ENCODE peak calls at places on chromosomes 2 and 18, in ten cellular contexts. U, C, W, Q, I, F, X, Y, K and B are unnamed samples.
A peak's percentile ranks its signal among the peaks of the same experiment; 100 is the strongest.

GRCh38 chr2:23418490-23418911 is 33.5 kb downstream of the KLHL29 start:
- DNase-seq in U (peak; percentile 10), C (peak; percentile 89), W (no peak), Q (no peak), I (no peak), F (no peak), X (peak; percentile 76), Y (no peak), K (peak; percentile 69), B (no peak)

GRCh38 chr2:8103085-8103708 is 578.7 kb upstream of the ID2 start:
- DNase-seq in U (no peak), C (peak; percentile 82), W (no peak), Q (no peak), I (no peak), F (no peak), X (no peak), Y (no peak), K (no peak), B (no peak)

GRCh38 chr2:26580151-26580550 is 61.0 kb downstream of the CIB4 start:
- DNase-seq in U (peak; percentile 21), C (no peak), W (no peak), Q (no peak), I (no peak), F (no peak), X (no peak), Y (no peak), K (no peak), B (no peak)

GRCh38 chr18:43278401-43278800 is 1.1 kb upstream of the SYT4 start:
- DNase-seq in U (no peak), C (no peak), W (no peak), Q (no peak), I (no peak), F (no peak), X (no peak), Y (no peak), K (no peak), B (no peak)

GRCh38 chr18:47184419-47185050 is 8.4 kb upstream of the IER3IP1 start:
- DNase-seq in U (no peak), C (peak; percentile 14), W (peak; percentile 55), Q (no peak), I (no peak), F (no peak), X (peak; percentile 58), Y (peak; percentile 70), K (peak; percentile 25), B (no peak)

GRCh38 chr2:70084973-70085710 is 2.1 kb upstream of the PCBP1 start:
- DNase-seq in U (peak; percentile 82), C (no peak), W (no peak), Q (peak; percentile 51), I (no peak), F (no peak), X (no peak), Y (peak; percentile 83), K (no peak), B (peak; percentile 75)

GRCh38 chr2:72676341-72677025 is 149.3 kb downstream of the EXOC6B start:
- DNase-seq in U (no peak), C (no peak), W (no peak), Q (no peak), I (no peak), F (no peak), X (no peak), Y (no peak), K (no peak), B (no peak)

GRCh38 chr2:134715932-134716643 is 2.7 kb downstream of the TMEM163 start:
- DNase-seq in U (no peak), C (no peak), W (no peak), Q (no peak), I (no peak), F (no peak), X (no peak), Y (no peak), K (no peak), B (no peak)

GRCh38 chr18:13369756-13370510 is 151.4 kb downstream of the LDLRAD4 start:
- DNase-seq in U (no peak), C (no peak), W (no peak), Q (no peak), I (no peak), F (no peak), X (no peak), Y (no peak), K (peak; percentile 17), B (no peak)

GRCh38 chr2:180663016-180663471 is 317.4 kb upstream of the UBE2E3 start:
- DNase-seq in U (no peak), C (peak; percentile 27), W (no peak), Q (no peak), I (no peak), F (no peak), X (peak; percentile 34), Y (no peak), K (no peak), B (no peak)

GRCh38 chr2:44949329-44950151 is 8.0 kb downstream of the SIX3 start:
- DNase-seq in U (no peak), C (peak; percentile 51), W (peak; percentile 28), Q (no peak), I (no peak), F (no peak), X (peak; percentile 52), Y (no peak), K (peak; percentile 39), B (no peak)

GRCh38 chr2:63066265-63066664 is 15.6 kb downstream of the OTX1 start:
- DNase-seq in U (no peak), C (no peak), W (no peak), Q (no peak), I (no peak), F (no peak), X (no peak), Y (no peak), K (no peak), B (no peak)

GRCh38 chr2:187499941-187500532 is 52.0 kb upstream of the CALCRL start:
- DNase-seq in U (peak; percentile 61), C (peak; percentile 74), W (no peak), Q (no peak), I (no peak), F (no peak), X (peak; percentile 74), Y (peak; percentile 50), K (peak; percentile 82), B (no peak)

GRCh38 chr2:100767810-100768806 is 51.8 kb upstream of the NPAS2 start:
- DNase-seq in U (no peak), C (no peak), W (no peak), Q (no peak), I (no peak), F (no peak), X (no peak), Y (no peak), K (no peak), B (no peak)

GRCh38 chr2:8607591-8607990 is 74.3 kb upstream of the ID2 start:
- DNase-seq in U (peak; percentile 33), C (no peak), W (no peak), Q (no peak), I (no peak), F (no peak), X (peak; percentile 21), Y (no peak), K (peak; percentile 70), B (no peak)

GRCh38 chr2:48527211-48527880 is 2.6 kb upstream of the STON1 start:
- DNase-seq in U (no peak), C (peak; percentile 68), W (no peak), Q (no peak), I (no peak), F (no peak), X (peak; percentile 72), Y (no peak), K (no peak), B (no peak)

DNA sequence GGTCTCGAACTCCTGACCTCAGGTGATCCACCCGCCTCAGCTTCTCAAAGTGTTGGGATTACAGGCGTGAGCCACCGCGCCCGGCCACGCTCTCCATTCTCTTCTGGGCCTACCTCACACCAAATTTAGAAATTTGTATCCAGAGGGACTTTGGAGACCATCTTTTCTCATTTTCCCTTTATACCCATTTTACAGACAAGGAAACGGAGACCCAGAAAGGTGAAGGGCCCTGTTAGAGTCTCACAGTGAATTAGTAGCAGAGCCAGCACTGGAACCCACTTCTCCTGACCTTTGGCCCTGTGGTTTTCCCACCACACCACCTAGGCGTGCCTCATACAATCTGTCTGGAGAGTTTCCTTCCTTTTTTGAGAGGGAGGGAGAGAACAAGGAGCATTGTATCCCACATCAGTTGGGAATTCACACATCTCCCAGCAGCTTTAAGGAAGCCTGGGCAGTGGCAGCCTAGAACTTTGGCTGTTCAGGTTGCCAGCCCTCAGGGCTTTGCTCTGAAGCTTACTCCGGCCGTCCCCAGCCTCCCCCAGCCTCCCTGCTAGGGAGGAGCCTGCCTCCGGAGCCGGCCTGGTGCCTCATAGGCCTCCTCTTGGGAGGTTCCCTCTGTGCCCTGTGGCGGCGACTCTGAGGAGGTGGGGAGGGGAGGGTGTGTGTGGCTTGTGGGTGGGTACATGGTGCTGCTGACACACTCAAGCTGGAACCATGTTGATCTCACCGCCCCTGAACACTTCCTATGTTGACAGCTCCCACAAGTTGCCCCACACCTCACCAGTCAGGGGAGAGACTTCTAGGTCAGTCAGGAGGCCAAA is 13.8 kb downstream of the FOSL2 start:
- DNase-seq in U (no peak), C (peak; percentile 80), W (peak; percentile 86), Q (peak; percentile 45), I (no peak), F (no peak), X (peak; percentile 76), Y (no peak), K (peak; percentile 54), B (no peak)
- H3K36me3 ChIP-seq in U (peaks cover 32% of the 10 kb centered on the region), C (peaks cover 61% of the 10 kb centered on the region), W (peaks cover 100% of the 10 kb centered on the region), Q (peaks cover 25% of the 10 kb centered on the region), I (peaks cover 100% of the 10 kb centered on the region), F (peaks cover 77% of the 10 kb centered on the region), X (no peaks in the 10 kb centered on the region), Y (no peaks in the 10 kb centered on the region), K (peaks cover 83% of the 10 kb centered on the region), B (no peaks in the 10 kb centered on the region)

DNA sequence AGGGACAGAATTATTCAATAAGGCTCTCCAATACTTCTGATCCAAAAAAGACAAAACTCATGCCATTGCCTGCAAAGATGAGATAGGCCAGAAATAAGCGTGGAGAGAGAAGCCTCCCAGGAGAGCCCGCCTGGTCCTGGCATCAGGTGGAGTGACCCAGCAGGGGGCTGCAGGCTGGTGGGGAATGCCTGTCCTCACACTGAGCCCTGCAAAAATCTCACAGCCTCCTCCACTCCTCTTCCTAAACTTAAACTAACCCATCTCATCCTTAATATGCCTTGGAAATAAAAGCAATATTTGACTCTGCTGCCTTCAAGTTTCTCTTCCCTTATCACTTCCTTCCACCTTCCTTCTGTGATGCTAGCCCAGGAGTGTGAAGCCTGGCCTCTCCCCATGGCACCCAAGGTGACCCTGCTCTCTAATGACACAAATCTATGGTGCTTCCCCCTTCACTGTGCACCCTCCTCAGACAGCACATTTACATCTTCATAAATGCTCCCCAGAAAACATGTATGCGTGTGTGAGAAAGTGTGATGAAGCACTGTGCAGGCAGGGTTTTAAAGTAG is 218.4 kb downstream of the ANAPC1 start:
- DNase-seq in U (peak; percentile 14), C (no peak), W (no peak), Q (no peak), I (no peak), F (no peak), X (no peak), Y (no peak), K (no peak), B (no peak)
- TF ChIP-seq CTCF in U (no peak), C (no peak), W (no peak), Q (no peak), I (no peak), F (no peak), X (no peak), Y (no peak), K (no peak), B (no peak)

GRCh38 chr2:1621041-1621440 is 123.3 kb downstream of the PXDN start:
- DNase-seq in U (no peak), C (no peak), W (no peak), Q (no peak), I (no peak), F (no peak), X (no peak), Y (no peak), K (no peak), B (no peak)
- H3K4me3 ChIP-seq in U (no peak overlapping the region), C (no peak overlapping the region), W (no peak overlapping the region), Q (no peak overlapping the region), I (no peak overlapping the region), F (no peak overlapping the region), X (no peak overlapping the region), Y (no peak overlapping the region), K (no peak overlapping the region), B (no peak overlapping the region)

GRCh38 chr2:96163415-96163767 is 18.2 kb upstream of the DUSP2 start:
- DNase-seq in U (no peak), C (no peak), W (no peak), Q (no peak), I (no peak), F (no peak), X (no peak), Y (no peak), K (no peak), B (no peak)
- H3K36me3 ChIP-seq in U (no peaks in the 10 kb centered on the region), C (no peaks in the 10 kb centered on the region), W (no peaks in the 10 kb centered on the region), Q (no peaks in the 10 kb centered on the region), I (no peaks in the 10 kb centered on the region), F (no peaks in the 10 kb centered on the region), X (no peaks in the 10 kb centered on the region), Y (no peaks in the 10 kb centered on the region), K (no peaks in the 10 kb centered on the region), B (no peaks in the 10 kb centered on the region)